ENCODE peak calls at places on chromosomes 1 and 21, in nine cellular contexts. B, N, P, V, L, U, Q, R and M are unnamed samples.

GRCh38 chr1:6002714-6003501 is 10.7 kb upstream of the NPHP4 start:
- DNase-seq in B (peak), N (no peak), P (no peak), V (no peak), L (no peak), U (no peak), Q (no peak), R (no peak), M (no peak)

GRCh38 chr1:30990594-30990993 is 74.9 kb downstream of the PUM1 start:
- DNase-seq in B (no peak), N (no peak), P (no peak), V (no peak), L (no peak), U (no peak), Q (no peak), R (no peak), M (no peak)

GRCh38 chr1:101259744-101260148 is 22.9 kb downstream of the S1PR1 start:
- DNase-seq in B (no peak), N (no peak), P (no peak), V (no peak), L (no peak), U (no peak), Q (no peak), R (no peak), M (no peak)

GRCh38 chr1:224734261-224734935 is 118.3 kb downstream of the CNIH3 start:
- DNase-seq in B (no peak), N (no peak), P (no peak), V (no peak), L (no peak), U (no peak), Q (no peak), R (peak), M (no peak)

GRCh38 chr21:42236693-42237092 is 17.8 kb downstream of the ABCG1 start:
- DNase-seq in B (no peak), N (no peak), P (no peak), V (no peak), L (no peak), U (no peak), Q (no peak), R (no peak), M (no peak)

GRCh38 chr21:27314096-27314495 is 347.2 kb upstream of the ADAMTS5 start:
- DNase-seq in B (no peak), N (no peak), P (no peak), V (no peak), L (no peak), U (no peak), Q (no peak), R (no peak), M (no peak)

GRCh38 chr1:44377925-44378784 is 23.1 kb upstream of the ERI3 start:
- DNase-seq in B (peak), N (no peak), P (no peak), V (peak), L (peak), U (peak), Q (no peak), R (peak), M (peak)

GRCh38 chr1:93575586-93576271 is 105.9 kb downstream of the BCAR3 start:
- DNase-seq in B (no peak), N (no peak), P (peak), V (no peak), L (no peak), U (peak), Q (no peak), R (no peak), M (no peak)

GRCh38 chr1:78153092-78153736 is 107.4 kb downstream of the GIPC2 start:
- DNase-seq in B (no peak), N (no peak), P (no peak), V (no peak), L (no peak), U (no peak), Q (no peak), R (no peak), M (no peak)

GRCh38 chr1:8666394-8667167 is 150.9 kb downstream of the RERE start:
- DNase-seq in B (no peak), N (no peak), P (no peak), V (no peak), L (no peak), U (no peak), Q (no peak), R (no peak), M (no peak)

GRCh38 chr1:59672851-59673574 is 141.7 kb upstream of the HOOK1 start:
- DNase-seq in B (peak), N (no peak), P (peak), V (no peak), L (no peak), U (no peak), Q (no peak), R (peak), M (no peak)

GRCh38 chr1:3533051-3534048 is 78.0 kb downstream of the MEGF6 start:
- DNase-seq in B (no peak), N (no peak), P (no peak), V (no peak), L (no peak), U (peak), Q (no peak), R (peak), M (no peak)
- TF ChIP-seq CTCF in B (no peak), N (no peak), P (no peak), V (no peak), L (no peak), U (peak), Q (no peak), R (peak), M (no peak)

GRCh38 chr1:10751561-10752085 is 44.8 kb downstream of the CASZ1 start:
- DNase-seq in B (no peak), N (no peak), P (no peak), V (no peak), L (no peak), U (no peak), Q (no peak), R (no peak), M (no peak)

GRCh38 chr1:10754571-10755329 is 41.7 kb downstream of the CASZ1 start:
- DNase-seq in B (no peak), N (no peak), P (no peak), V (no peak), L (no peak), U (no peak), Q (no peak), R (no peak), M (no peak)

GRCh38 chr1:10751160-10751559 is 45.3 kb downstream of the CASZ1 start:
- DNase-seq in B (no peak), N (no peak), P (no peak), V (no peak), L (no peak), U (no peak), Q (no peak), R (no peak), M (no peak)

GRCh38 chr1:10755977-10756521 is 40.4 kb downstream of the CASZ1 start:
- DNase-seq in B (peak), N (peak), P (no peak), V (no peak), L (peak), U (no peak), Q (peak), R (peak), M (no peak)

GRCh38 chr1:10753279-10753678 is 43.2 kb downstream of the CASZ1 start:
- DNase-seq in B (no peak), N (no peak), P (no peak), V (no peak), L (no peak), U (peak), Q (no peak), R (no peak), M (no peak)
- TF ChIP-seq CTCF in B (no peak), N (no peak), P (no peak), V (no peak), L (no peak), U (peak), Q (no peak), R (peak), M (peak)

DNA sequence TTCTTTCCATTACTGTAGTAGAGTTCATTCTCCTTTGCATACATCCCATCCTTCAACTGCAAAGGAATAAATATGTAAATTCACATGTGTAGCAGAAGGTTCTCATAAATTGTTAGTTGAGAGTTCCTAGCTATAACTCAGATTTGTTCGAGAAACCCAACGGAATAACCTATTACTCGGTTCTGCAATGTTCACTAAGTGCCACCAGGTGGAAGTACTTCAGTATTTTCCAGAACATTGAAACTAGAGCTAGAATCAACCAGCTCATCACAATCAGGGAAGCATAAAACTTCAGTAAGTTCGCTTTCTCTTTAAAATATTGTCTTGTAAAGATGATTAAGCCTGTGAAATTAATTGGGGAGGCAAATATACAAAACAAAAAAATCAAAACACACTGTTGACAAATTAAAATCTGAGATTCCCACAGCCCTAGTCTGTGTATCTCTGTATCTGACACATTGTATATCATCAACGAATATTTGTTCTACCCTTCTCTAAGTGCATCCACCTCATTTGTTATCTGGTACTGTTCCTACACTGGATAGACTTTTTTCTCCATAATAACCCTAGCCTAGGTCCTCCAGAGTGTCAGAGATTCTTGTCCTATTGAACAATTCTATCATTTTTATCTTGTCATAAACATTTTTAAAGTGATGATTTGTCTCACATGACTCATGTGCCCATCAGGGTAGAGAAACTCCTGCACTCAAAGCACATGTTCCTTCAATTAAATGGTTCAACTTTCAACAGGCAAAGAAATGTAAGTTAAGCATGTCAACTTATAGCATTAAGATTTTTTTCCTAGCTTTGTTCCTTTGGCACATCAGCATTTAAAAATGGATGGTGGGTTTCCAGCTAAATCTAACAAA is 31.9 kb downstream of the MROH9 start:
- DNase-seq in B (no peak), N (peak), P (peak), V (peak), L (no peak), U (peak), Q (no peak), R (no peak), M (no peak)
- TF ChIP-seq CTCF in B (peak), N (peak), P (peak), V (peak), L (peak), U (peak), Q (no peak), R (peak), M (peak)

GRCh38 chr1:156750932-156751723 is at the start of gene HDGF:
- DNase-seq in B (peak), N (peak), P (no peak), V (peak), L (peak), U (peak), Q (peak), R (no peak), M (peak)
- TF ChIP-seq CTCF in B (peak), N (peak), P (no peak), V (no peak), L (peak), U (no peak), Q (no peak), R (no peak), M (no peak)